ENCODE peak calls at places on chromosomes 11 and 22, in seven cellular contexts. T is cardiac fibroblast, F is lower leg skin, S is uterus, V is AG04450, P is heart right ventricle, H is fibroblast of lung. N is an unnamed sample.

GRCh38 chr11:296206-296975 is 2.9 kb downstream of the IFITM5 start:
- DNase-seq in P (no peak), F (no peak), T (no peak), H (no peak), V (no peak), S (no peak), N (no peak)

GRCh38 chr11:102727890-102728289 is 3.1 kb upstream of the MMP8 start:
- DNase-seq in T (peak; percentile 69), H (peak; percentile 80), V (peak; percentile 68), F (no peak), S (no peak), P (no peak), N (no peak)

GRCh38 chr22:42720263-42721044 is at the start of gene A4GALT:
- DNase-seq in S (no peak), P (no peak), H (no peak), F (no peak), V (no peak), T (no peak), N (no peak)

GRCh38 chr22:16956290-16956689 is 51.7 kb downstream of the GAB4 start:
- DNase-seq in V (no peak), P (no peak), H (no peak), F (no peak), S (no peak), T (no peak), N (no peak)

GRCh38 chr22:26956346-26956745 is 299.0 kb downstream of the MIAT start:
- DNase-seq in V (no peak), F (no peak), H (peak; percentile 9), P (no peak), S (no peak), T (no peak), N (no peak)

GRCh38 chr11:36744375-36745168 is 146.5 kb upstream of the RAG2 start:
- DNase-seq in T (peak; percentile 71), P (peak; percentile 57), F (peak; percentile 27), H (peak; percentile 51), S (peak; percentile 23), V (peak; percentile 15), N (no peak)

GRCh38 chr22:30324008-30324730 is 2.6 kb downstream of the TBC1D10A start:
- DNase-seq in S (no peak), T (no peak), F (no peak), H (peak; percentile 81), V (no peak), P (no peak), N (no peak)

GRCh38 chr11:77207019-77207485 is 79.0 kb downstream of the MYO7A start:
- DNase-seq in S (no peak), F (no peak), H (no peak), T (no peak), V (no peak), P (no peak), N (no peak)

GRCh38 chr22:19166421-19166820 is 12.1 kb downstream of the SLC25A1 start:
- DNase-seq in F (no peak), S (no peak), T (no peak), H (no peak), V (no peak), P (no peak), N (no peak)

GRCh38 chr11:61162092-61162935 is 1.1 kb upstream of the VPS37C start:
- DNase-seq in V (no peak), S (no peak), T (peak; percentile 64), P (no peak), H (peak; percentile 41), F (no peak), N (no peak)

GRCh38 chr11:4922304-4922703 is 1.8 kb downstream of the OR51G1 start:
- DNase-seq in S (no peak), H (no peak), V (no peak), F (no peak), P (no peak), T (no peak), N (no peak)

GRCh38 chr11:34616830-34617504 is 3.9 kb upstream of the EHF start:
- DNase-seq in V (no peak), S (no peak), F (no peak), T (no peak), H (no peak), P (peak; percentile 38), N (no peak)

GRCh38 chr11:94987378-94987777 is 13.9 kb downstream of the KDM4D start:
- DNase-seq in T (no peak), S (no peak), H (no peak), P (no peak), F (no peak), V (no peak), N (no peak)

GRCh38 chr11:43359432-43359818 is 705 bp downstream of the TTC17 start:
- DNase-seq in S (no peak), V (no peak), T (peak; percentile 39), H (peak; percentile 28), F (no peak), P (no peak), N (no peak)

GRCh38 chr11:12266943-12267342 is 110.4 kb upstream of the PARVA start:
- DNase-seq in T (no peak), H (no peak), V (no peak), S (no peak), P (no peak), F (no peak), N (no peak)

GRCh38 chr22:48334971-48335370 is 1492.7 kb downstream of the BRD1 start:
- DNase-seq in T (no peak), V (no peak), S (no peak), F (no peak), P (no peak), H (no peak), N (no peak)

GRCh38 chr11:70247710-70248072 is 22.8 kb upstream of the PPFIA1 start:
- DNase-seq in S (no peak), F (no peak), V (no peak), T (no peak), H (peak; percentile 29), P (peak; percentile 16), N (no peak)

GRCh38 chr11:70247042-70247709 is 23.3 kb upstream of the PPFIA1 start:
- DNase-seq in P (no peak), S (no peak), T (peak; percentile 34), F (no peak), H (peak; percentile 62), V (no peak), N (no peak)

GRCh38 chr11:70252844-70253243 is 17.6 kb upstream of the PPFIA1 start:
- DNase-seq in P (no peak), F (no peak), S (no peak), V (no peak), T (no peak), H (no peak), N (no peak)

GRCh38 chr11:70251583-70252285 is 18.8 kb upstream of the PPFIA1 start:
- DNase-seq in V (no peak), S (no peak), H (peak; percentile 79), T (no peak), F (no peak), P (no peak), N (no peak)

GRCh38 chr11:70250876-70251275 is 19.6 kb upstream of the PPFIA1 start:
- DNase-seq in S (no peak), V (no peak), F (no peak), T (no peak), H (no peak), P (no peak), N (no peak)
- TF ChIP-seq CTCF in S (no peak), V (no peak), F (no peak), T (no peak), H (no peak), P (no peak), N (no peak)

DNA sequence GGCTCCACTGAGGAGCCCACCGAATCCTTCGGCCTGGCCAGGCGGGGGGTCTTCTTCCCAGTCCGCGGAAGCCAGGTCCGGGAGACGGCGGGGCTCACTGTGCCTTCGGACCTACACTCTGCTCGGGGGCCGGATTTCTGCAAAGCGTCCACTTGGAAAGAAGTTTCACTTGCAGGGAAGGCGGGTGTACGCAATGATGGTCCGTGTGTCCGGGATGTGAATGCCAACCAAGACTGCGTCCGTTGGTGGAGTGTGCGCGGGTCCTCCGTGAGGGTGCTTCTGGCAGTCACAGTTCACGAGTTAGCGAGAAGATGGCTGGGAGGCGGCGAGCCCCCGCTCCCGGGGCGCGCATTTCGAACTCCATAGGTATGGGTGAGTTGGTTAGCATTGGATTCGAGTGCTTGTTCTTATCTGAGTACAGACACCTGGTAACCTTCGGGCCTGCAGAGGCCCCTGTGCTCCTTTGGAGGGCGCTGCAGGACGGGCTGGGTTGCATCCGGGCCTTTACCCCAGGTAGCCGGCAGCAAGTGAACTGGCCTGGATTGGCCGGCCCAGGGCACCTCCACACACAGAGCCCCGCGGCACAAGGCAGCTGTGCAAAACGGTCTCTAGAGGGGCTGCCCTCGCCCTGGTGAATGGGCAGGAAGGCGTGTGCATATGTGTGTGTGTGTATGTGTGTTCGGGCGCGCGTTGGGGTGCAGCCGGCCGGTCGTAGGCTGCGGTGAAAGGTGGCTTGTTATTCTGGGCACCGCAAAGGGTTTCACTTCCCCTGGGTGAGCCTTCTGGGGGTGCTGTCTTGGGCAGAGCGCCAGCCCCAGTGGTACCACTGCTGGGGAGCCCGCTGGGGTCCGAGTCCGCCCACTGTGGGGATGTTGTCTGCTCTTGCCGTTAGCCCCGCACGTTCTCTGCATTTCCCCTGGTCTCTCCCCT is 13.3 kb upstream of the CYP2R1 start:
- DNase-seq in P (peak; percentile 36), V (no peak), S (peak; percentile 22), T (peak; percentile 31), F (no peak), H (peak; percentile 35), N (no peak)
- TF ChIP-seq CTCF in P (peak; percentile 36), V (peak; percentile 34), S (peak; percentile 13), T (peak; percentile 45), F (no peak), H (no peak), N (peak; percentile 35)

DNA sequence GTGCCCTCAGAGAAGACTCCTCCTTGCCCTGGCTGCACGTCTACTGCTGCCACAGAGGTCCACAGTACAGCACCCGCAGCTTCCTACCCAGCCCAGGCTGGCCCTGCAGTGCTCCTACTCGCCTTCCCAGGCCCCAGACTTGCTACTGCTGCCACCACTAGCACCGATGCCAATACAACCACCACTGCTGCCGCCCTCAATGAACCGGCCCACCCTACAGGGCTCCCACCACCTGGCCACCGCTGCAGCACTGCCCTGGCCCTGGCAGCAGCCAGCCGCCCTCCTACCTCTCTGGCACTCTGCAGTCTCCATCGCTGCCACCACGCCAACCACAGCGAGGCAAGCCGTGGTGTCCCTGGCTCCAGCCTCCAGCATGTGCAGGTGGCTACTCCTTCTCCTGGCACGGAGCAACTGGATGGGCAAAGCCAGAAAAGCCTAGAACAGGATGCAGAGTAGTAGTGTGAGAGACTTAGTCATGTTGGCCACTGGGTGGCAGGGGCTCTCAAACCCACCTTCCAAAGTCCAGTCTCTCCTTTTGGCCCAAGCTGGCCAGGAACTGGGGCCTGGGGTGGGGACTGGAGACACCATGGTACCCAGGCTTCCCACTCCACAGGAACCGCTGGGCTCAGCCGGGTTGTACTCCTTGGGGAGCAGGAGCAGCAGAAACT is 39.4 kb downstream of the C22orf42 start:
- DNase-seq in T (no peak), V (no peak), F (no peak), P (no peak), H (no peak), S (no peak), N (no peak)
- TF ChIP-seq CTCF in T (no peak), V (no peak), F (no peak), P (no peak), H (no peak), S (no peak), N (no peak)

DNA sequence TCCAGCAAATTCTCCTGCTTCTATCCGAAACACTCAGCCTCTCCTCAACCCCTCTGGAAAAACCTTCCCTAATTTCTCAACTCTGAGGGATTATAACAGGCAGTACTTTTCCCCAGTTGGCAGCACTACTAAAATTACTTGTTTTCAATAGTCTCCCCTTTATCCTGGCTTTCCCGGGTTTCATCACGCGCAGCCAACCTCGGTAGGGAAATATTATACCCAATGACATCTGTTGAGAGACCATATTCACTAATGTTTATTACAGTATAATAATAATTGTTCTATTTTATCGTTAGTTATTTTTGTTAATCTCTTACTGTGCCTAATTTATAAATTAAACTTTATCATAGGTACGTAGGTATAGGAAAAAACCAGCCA is 330 bp upstream of the POLD3 start:
- DNase-seq in T (no peak), F (no peak), V (no peak), P (no peak), H (no peak), S (no peak), N (no peak)
- TF ChIP-seq CTCF in T (no peak), F (no peak), V (no peak), P (no peak), H (no peak), S (no peak), N (no peak)